ENCODE peak calls at places on chromosomes 4 and X, in nine cellular contexts. W is A673, M is foreskin fibroblast, S is RWPE1, U is fibroblast of lung, H is fibroblast of the aortic adventitia, R is HFFc6, I is astrocyte of the cerebellum, O is upper lobe of right lung. J is an unnamed sample.

GRCh38 chrX:53990201-53990600 is 54.1 kb downstream of the PHF8 start:
- DNase-seq in W (no peak), M (no peak), S (no peak), U (peak; percentile 4), H (no peak), R (no peak), I (no peak), O (no peak), J (peak; percentile 6)

GRCh38 chr4:11529625-11530201 is 101.0 kb upstream of the HS3ST1 start:
- DNase-seq in W (no peak), M (peak; percentile 63), S (peak; percentile 28), U (peak; percentile 51), H (peak; percentile 93), R (no peak), I (no peak), O (no peak), J (peak; percentile 68)

GRCh38 chrX:118588715-118589114 is 93.1 kb downstream of the DOCK11 start:
- DNase-seq in W (no peak), M (no peak), S (no peak), U (no peak), H (no peak), R (no peak), I (no peak), O (no peak), J (no peak)

GRCh38 chr4:124462954-124463828 is 249.3 kb downstream of the ANKRD50 start:
- DNase-seq in W (no peak), M (no peak), S (no peak), U (no peak), H (no peak), R (no peak), I (no peak), O (no peak), J (no peak)

GRCh38 chrX:140040397-140040796 is 75.1 kb upstream of the CXorf66 start:
- DNase-seq in W (peak; percentile 52), M (no peak), S (peak; percentile 0), U (peak; percentile 64), H (peak; percentile 13), R (peak; percentile 4), I (no peak), O (no peak), J (no peak)

GRCh38 chr4:89939994-89940393 is 45.3 kb downstream of the MMRN1 start:
- DNase-seq in W (no peak), M (no peak), S (no peak), U (peak; percentile 26), H (no peak), R (no peak), I (peak; percentile 51), O (no peak), J (peak; percentile 47)

GRCh38 chr4:122224348-122224747 is 72.2 kb downstream of the BLTP1 start:
- DNase-seq in W (peak; percentile 69), M (peak; percentile 34), S (peak; percentile 2), U (peak; percentile 3), H (peak; percentile 12), R (no peak), I (peak; percentile 11), O (no peak), J (peak; percentile 21)

GRCh38 chr4:89639395-89639794 is 197.6 kb downstream of the SNCA start:
- DNase-seq in W (no peak), M (no peak), S (no peak), U (no peak), H (no peak), R (no peak), I (no peak), O (no peak), J (no peak)

GRCh38 chrX:139382529-139382928 is 148.0 kb upstream of the F9 start:
- DNase-seq in W (no peak), M (no peak), S (no peak), U (no peak), H (no peak), R (no peak), I (no peak), O (no peak), J (no peak)

GRCh38 chr4:168218663-168219062 is 99.9 kb downstream of the DDX60 start:
- DNase-seq in W (no peak), M (peak; percentile 70), S (no peak), U (peak; percentile 96), H (peak; percentile 76), R (peak; percentile 86), I (no peak), O (no peak), J (no peak)

GRCh38 chr4:77473509-77473908 is 132.1 kb upstream of the CXCL13 start:
- DNase-seq in W (peak; percentile 2), M (peak; percentile 20), S (no peak), U (no peak), H (peak; percentile 39), R (peak; percentile 10), I (no peak), O (no peak), J (peak; percentile 38)

DNA sequence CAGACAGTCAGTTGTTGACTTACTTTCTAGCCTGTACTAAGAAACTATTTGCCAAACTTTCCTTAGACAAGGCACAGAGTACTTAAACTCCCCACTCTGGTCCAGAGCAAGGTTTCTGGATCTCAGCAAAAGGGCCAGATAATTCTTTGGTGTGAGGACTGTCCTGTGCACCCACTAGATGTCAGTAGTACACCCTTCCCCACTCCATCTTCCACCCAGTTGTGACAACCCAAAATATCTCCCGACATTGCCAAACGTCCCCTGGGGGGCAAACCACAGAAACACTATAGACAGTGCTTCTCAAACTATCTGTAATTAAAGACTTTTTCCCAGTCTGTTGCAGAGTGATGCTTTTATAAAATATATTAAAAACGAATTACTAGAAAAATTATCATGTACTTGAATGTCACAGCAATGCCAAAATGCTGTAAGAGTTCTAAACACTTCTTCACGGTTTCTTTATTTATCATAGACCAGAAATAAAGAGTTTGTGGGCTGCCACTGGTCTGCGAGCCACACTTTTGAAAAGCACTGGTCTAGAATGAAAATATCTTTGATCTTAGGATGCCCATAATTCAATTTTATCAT is 203.5 kb downstream of the PRDM5 start:
- DNase-seq in W (peak; percentile 62), M (peak; percentile 75), S (no peak), U (peak; percentile 40), H (peak; percentile 65), R (peak; percentile 52), I (peak; percentile 31), O (no peak), J (peak; percentile 73)
- TF ChIP-seq CTCF in W (peak; percentile 76), M (peak; percentile 88), S (peak; percentile 58), U (peak; percentile 89), H (peak; percentile 85), R (peak; percentile 83), I (peak; percentile 87), O (peak; percentile 64), J (peak; percentile 78)

DNA sequence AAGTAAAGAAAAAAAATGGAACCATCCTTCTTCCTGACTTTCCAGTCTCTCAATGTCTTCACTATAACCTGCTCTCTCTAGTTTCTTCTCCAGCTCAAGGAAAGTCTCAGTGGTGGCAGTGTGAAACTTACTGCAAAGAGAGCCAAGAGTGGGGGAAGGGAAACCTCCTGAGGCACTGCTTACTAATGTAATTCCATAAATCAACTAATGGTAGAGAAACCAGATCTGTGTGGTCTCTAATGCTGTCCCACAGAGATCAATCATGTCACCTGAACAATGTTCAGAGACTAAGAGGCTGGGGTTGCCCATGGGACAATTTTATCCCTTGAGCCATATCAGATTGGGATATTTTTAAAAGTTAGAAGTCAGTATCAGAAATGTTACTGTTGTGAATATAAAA is 7.6 kb downstream of the CXXC4 start:
- DNase-seq in W (peak; percentile 10), M (no peak), S (no peak), U (peak; percentile 12), H (no peak), R (no peak), I (no peak), O (no peak), J (no peak)
- TF ChIP-seq CTCF in W (no peak), M (no peak), S (no peak), U (no peak), H (no peak), R (no peak), I (no peak), O (no peak), J (no peak)

GRCh38 chr4:213971-214370 is 89.7 kb downstream of the ZNF718 start:
- DNase-seq in W (no peak), M (no peak), S (no peak), U (no peak), H (no peak), R (no peak), I (no peak), O (no peak), J (no peak)
- TF ChIP-seq CTCF in W (no peak), M (no peak), S (no peak), U (no peak), H (no peak), R (no peak), I (no peak), O (no peak), J (no peak)

GRCh38 chr4:2595436-2595835 is 59.0 kb downstream of the FAM193A start:
- DNase-seq in W (no peak), M (no peak), S (no peak), U (no peak), H (no peak), R (no peak), I (no peak), O (peak; percentile 12), J (no peak)

GRCh38 chr4:2604614-2605013 is 68.2 kb downstream of the FAM193A start:
- DNase-seq in W (no peak), M (no peak), S (no peak), U (no peak), H (no peak), R (no peak), I (no peak), O (no peak), J (no peak)

GRCh38 chr4:2596153-2596552 is 59.7 kb downstream of the FAM193A start:
- DNase-seq in W (peak; percentile 17), M (no peak), S (no peak), U (no peak), H (no peak), R (no peak), I (no peak), O (peak; percentile 47), J (no peak)

GRCh38 chr4:2600878-2601277 is 64.4 kb downstream of the FAM193A start:
- DNase-seq in W (no peak), M (no peak), S (no peak), U (no peak), H (no peak), R (no peak), I (no peak), O (peak; percentile 13), J (no peak)

DNA sequence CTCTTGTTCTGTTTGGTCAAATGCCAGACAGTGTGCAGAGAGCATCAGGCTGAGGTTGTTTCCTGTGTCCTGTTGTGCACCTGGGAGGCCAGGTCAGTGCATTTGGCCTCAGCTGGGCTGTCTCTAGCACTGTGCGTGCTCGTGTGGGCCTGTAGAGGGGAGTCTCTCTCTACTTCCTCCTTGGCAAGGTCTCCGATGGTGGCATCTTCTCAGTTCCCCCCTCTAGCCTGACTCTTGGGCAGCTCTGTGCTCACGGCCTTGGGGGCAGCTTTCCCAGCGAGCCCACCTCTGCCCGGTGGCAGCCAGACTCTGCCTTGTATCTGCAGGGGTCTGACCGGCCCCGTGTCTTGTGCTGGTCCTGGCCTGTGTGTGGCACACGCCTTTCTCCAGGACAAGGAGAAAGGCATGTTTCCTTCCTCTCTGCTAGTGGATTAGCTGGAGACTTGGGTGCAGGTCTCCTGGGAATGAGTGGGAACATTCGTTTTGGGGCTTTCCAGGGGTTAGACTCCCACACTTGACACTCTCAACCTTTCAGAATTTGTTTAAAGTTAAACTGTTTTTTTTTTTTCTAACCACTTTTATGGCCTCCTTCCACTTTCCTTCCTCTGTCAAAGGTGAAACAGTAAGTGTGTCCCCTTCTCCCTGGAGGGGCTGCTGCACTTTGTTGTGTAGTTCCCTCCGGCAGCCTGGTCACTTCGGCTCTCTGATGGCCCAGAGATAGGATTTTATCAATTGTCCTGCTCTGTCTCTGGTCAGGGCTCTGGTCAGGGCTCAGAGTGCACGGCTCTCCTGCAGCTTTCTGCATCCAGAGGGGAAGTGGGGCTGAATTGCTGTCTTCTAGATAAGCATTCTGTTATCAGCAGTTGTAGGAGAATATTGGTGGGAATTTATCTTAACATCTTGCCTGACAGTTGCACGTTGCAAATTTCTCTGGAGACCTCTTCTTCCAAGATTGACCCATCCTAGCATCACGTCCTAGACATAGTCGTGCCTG is 62.5 kb downstream of the FAM193A start:
- DNase-seq in W (no peak), M (no peak), S (no peak), U (no peak), H (no peak), R (no peak), I (no peak), O (peak; percentile 64), J (no peak)
- TF ChIP-seq CTCF in W (no peak), M (no peak), S (no peak), U (no peak), H (peak; percentile 12), R (no peak), I (peak; percentile 14), O (peak; percentile 18), J (peak; percentile 22)

J was measured in cardiac muscle cell.